ENCODE peak calls at places on chromosomes 12 and 14, in ten cellular contexts. R is pancreas, F is foreskin fibroblast, Z is endodermal cell, Q is progenitor cell of endocrine pancreas, Y is H9, T is PC-3, K is OCI-LY7, U is upper lobe of left lung, D is fibroblast of mammary gland. A is an unnamed sample.

GRCh38 chr14:54691525-54692260 is 124.8 kb downstream of the SAMD4A start:
- DNase-seq in R (peak; percentile 73), F (peak; percentile 86), Z (peak; percentile 93), Q (peak; percentile 53), Y (peak; percentile 80), T (peak; percentile 97), K (peak; percentile 40), U (no peak), D (peak; percentile 75), A (peak; percentile 59)

GRCh38 chr14:92040431-92041040 is 677 bp upstream of the TRIP11 start:
- DNase-seq in R (peak; percentile 28), F (peak; percentile 42), Z (peak; percentile 58), Q (no peak), Y (no peak), T (peak; percentile 28), K (peak; percentile 48), U (no peak), D (peak; percentile 66), A (peak; percentile 8)

GRCh38 chr14:84343637-84344036 is 1186.3 kb upstream of the FLRT2 start:
- DNase-seq in R (no peak), F (peak; percentile 54), Z (no peak), Q (no peak), Y (no peak), T (no peak), K (no peak), U (no peak), D (peak; percentile 33), A (no peak)

GRCh38 chr12:125633686-125634085 is 568.5 kb downstream of the AACS start:
- DNase-seq in R (peak; percentile 29), F (no peak), Z (peak; percentile 68), Q (no peak), Y (peak; percentile 49), T (no peak), K (no peak), U (no peak), D (no peak), A (no peak)

GRCh38 chr12:93603762-93604161 is 31.3 kb downstream of the SOCS2 start:
- DNase-seq in R (no peak), F (no peak), Z (no peak), Q (no peak), Y (no peak), T (no peak), K (no peak), U (no peak), D (no peak), A (no peak)

GRCh38 chr14:39431416-39432178 is 636 bp downstream of the FBXO33 start:
- DNase-seq in R (peak; percentile 53), F (peak; percentile 59), Z (peak; percentile 82), Q (peak; percentile 43), Y (peak; percentile 54), T (peak; percentile 40), K (peak; percentile 72), U (no peak), D (peak; percentile 16), A (peak; percentile 37)

GRCh38 chr12:3747976-3748619 is 4.8 kb downstream of the CRACR2A start:
- DNase-seq in R (no peak), F (no peak), Z (peak; percentile 14), Q (no peak), Y (peak; percentile 17), T (no peak), K (no peak), U (no peak), D (no peak), A (no peak)

GRCh38 chr12:107411792-107412535 is 273.6 kb upstream of the PWP1 start:
- DNase-seq in R (no peak), F (peak; percentile 79), Z (no peak), Q (no peak), Y (no peak), T (peak; percentile 98), K (no peak), U (no peak), D (peak; percentile 78), A (peak; percentile 83)

DNA sequence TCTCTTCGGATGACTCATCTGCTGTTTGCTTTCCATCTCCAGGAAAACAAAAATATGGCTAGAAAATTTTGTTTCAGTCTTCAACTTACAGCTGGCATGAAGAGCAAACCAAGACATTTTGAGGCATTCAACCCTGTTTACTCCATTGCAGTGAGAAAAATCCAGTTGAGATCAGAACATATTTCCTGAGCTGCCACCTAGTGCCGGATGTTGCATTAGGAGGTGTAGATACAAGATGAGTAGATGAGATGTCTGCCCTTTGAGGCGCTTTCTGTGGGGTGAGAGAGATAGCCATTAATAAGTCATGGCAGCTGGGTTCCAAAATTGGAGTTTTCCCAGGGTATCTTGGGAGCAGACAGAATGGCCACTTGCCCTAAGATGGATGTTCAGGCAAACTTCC is 171.1 kb downstream of the PRKCH start:
- DNase-seq in R (no peak), F (no peak), Z (no peak), Q (no peak), Y (no peak), T (peak; percentile 50), K (peak; percentile 58), U (no peak), D (no peak), A (no peak)
- TF ChIP-seq CTCF in R (no peak), F (no peak), Z (no peak), Q (no peak), Y (no peak), T (peak; percentile 28), K (peak; percentile 70), U (no peak), D (no peak), A (no peak)

DNA sequence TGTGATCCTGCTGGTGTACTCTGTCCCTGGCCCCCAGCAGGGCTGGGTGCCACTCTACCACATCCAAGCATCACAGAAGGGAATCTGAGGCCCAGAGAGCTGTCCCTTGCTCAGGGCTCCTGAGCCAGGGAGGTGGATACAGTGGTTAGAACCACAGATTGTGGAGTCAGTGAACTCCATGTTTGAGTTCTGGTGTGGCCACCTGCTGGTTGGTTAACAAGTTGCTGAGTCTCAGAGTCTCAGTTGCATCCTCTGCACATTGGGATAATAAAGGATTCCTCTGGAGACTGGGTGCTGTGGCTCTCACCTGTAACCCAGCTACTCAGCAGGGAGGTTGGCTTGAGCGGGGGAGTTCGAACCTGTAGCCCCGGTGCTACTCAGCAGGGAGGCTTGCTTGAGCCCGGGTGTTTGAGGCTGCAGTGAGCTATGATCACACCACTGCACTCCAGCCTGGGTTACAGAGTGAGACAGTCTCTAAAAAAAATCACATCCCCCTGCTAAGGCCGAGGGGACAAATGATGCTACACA is 39.4 kb downstream of the MVK start:
- DNase-seq in R (no peak), F (peak; percentile 17), Z (peak; percentile 82), Q (no peak), Y (no peak), T (peak; percentile 63), K (peak; percentile 25), U (no peak), D (peak; percentile 20), A (peak; percentile 3)
- TF ChIP-seq CTCF in R (no peak), F (peak; percentile 31), Z (peak; percentile 71), Q (peak; percentile 40), Y (peak; percentile 54), T (peak; percentile 67), K (peak; percentile 66), U (no peak), D (peak; percentile 36), A (peak; percentile 65)

GRCh38 chr14:63854330-63854729 is 1.5 kb downstream of the SYNE2 start:
- DNase-seq in R (no peak), F (no peak), Z (peak; percentile 44), Q (no peak), Y (no peak), T (no peak), K (no peak), U (no peak), D (no peak), A (no peak)

GRCh38 chr14:63857467-63858030 is 4.7 kb downstream of the SYNE2 start:
- DNase-seq in R (no peak), F (no peak), Z (no peak), Q (no peak), Y (no peak), T (peak; percentile 32), K (no peak), U (no peak), D (peak; percentile 28), A (no peak)

GRCh38 chr14:63853831-63854293 is 1.1 kb downstream of the SYNE2 start:
- DNase-seq in R (peak; percentile 61), F (peak; percentile 69), Z (peak; percentile 66), Q (peak; percentile 18), Y (no peak), T (peak; percentile 73), K (peak; percentile 76), U (no peak), D (peak; percentile 35), A (peak; percentile 32)

GRCh38 chr14:63852817-63853730 is at the start of gene SYNE2:
- DNase-seq in R (peak; percentile 79), F (peak; percentile 87), Z (peak; percentile 94), Q (peak; percentile 80), Y (peak; percentile 82), T (peak; percentile 82), K (peak; percentile 91), U (peak; percentile 96), D (peak; percentile 57), A (peak; percentile 28)

GRCh38 chr14:63855272-63855671 is 2.5 kb downstream of the SYNE2 start:
- DNase-seq in R (no peak), F (no peak), Z (no peak), Q (no peak), Y (no peak), T (no peak), K (no peak), U (no peak), D (no peak), A (no peak)
- TF ChIP-seq CTCF in R (no peak), F (no peak), Z (no peak), Q (no peak), Y (no peak), T (no peak), K (peak; percentile 9), U (no peak), D (no peak), A (no peak)

DNA sequence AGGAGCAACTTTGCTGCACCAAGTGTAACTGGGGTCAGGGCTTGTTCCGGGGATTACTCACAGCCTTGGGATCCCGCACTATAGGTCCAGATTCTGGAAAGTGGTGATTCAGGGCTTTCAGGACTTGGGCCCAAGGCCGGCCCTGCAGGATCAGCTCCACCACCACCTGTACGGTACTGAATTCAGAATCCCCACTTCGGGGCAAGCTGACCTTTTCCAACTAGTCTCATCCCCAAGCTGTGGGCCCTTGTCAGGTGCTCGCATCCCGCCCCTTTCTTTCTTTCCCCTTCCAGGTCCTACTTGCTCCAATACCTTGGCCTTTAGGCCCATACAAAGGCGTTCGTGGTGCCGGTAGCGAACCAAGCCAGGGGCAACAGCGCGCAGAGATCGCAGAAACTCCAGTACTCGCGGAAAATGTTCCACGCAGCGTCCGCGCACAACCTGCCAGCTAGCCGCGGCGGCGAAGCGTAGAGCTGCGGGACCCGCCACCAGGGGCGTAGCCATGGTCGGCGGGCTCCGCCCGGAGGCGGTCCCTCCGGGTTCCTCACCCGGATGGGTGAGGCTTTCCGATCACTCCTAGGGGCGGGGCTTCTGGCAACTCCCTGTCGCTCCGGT is 487 bp downstream of the TINF2 start:
- DNase-seq in R (peak; percentile 97), F (peak; percentile 97), Z (peak; percentile 96), Q (peak; percentile 76), Y (peak; percentile 94), T (peak; percentile 95), K (peak; percentile 96), U (peak; percentile 97), D (peak; percentile 86), A (peak; percentile 87)
- TF ChIP-seq CTCF in R (peak; percentile 47), F (peak; percentile 47), Z (peak; percentile 74), Q (peak; percentile 64), Y (peak; percentile 63), T (peak; percentile 27), K (peak; percentile 35), U (peak; percentile 57), D (peak; percentile 19), A (peak; percentile 80)

GRCh38 chr14:93184391-93185332 is at the start of the genes LYSET and MOAP1:
- DNase-seq in R (peak; percentile 87), F (peak; percentile 90), Z (peak; percentile 96), Q (peak; percentile 79), Y (peak; percentile 93), T (peak; percentile 81), K (peak; percentile 93), U (peak; percentile 98), D (peak; percentile 65), A (peak; percentile 85)
- TF ChIP-seq CTCF in R (no peak), F (no peak), Z (peak; percentile 68), Q (peak; percentile 56), Y (peak; percentile 52), T (no peak), K (peak; percentile 64), U (peak; percentile 28), D (no peak), A (peak; percentile 55)